ENCODE peak calls at places on chromosomes 7 and 10, in eight cellular contexts. Y is AG08396; I is EL; U is activated CD4-positive, alpha-beta T cell treated with anti-CD3 and anti-CD28 coated beads for 4 hours; E is AG09319; C is activated T-cell treated with anti-CD3 and anti-CD28 coated beads for 1 hour; G is CD4-positive, alpha-beta memory T cell; F is erythroblast. D is an unnamed sample.

GRCh38 chr7:151436446-151437162 is 3.3 kb downstream of the CRYGN start:
- DNase-seq in Y (peak), I (peak), U (no peak), E (no peak), C (no peak), G (no peak), F (no peak), D (no peak)

GRCh38 chr10:113029055-113029440 is 79.0 kb downstream of the TCF7L2 start:
- DNase-seq in Y (no peak), I (no peak), U (no peak), E (no peak), C (no peak), G (no peak), F (no peak), D (no peak)

GRCh38 chr7:12638851-12639467 is 48.5 kb upstream of the ARL4A start:
- DNase-seq in Y (no peak), I (peak), U (no peak), E (no peak), C (no peak), G (peak), F (peak), D (peak)

GRCh38 chr7:134660961-134661376 is 14.3 kb downstream of the BPGM start:
- DNase-seq in Y (peak), I (peak), U (no peak), E (peak), C (no peak), G (no peak), F (no peak), D (no peak)

GRCh38 chr10:21927601-21928000 is 75.9 kb downstream of the DNAJC1 start:
- DNase-seq in Y (no peak), I (peak), U (no peak), E (no peak), C (no peak), G (no peak), F (no peak), D (no peak)

GRCh38 chr10:1175956-1176565 is 119.9 kb downstream of the WDR37 start:
- DNase-seq in Y (no peak), I (no peak), U (no peak), E (no peak), C (no peak), G (no peak), F (no peak), D (no peak)

GRCh38 chr7:1557006-1557405 is 1.0 kb upstream of the TMEM184A start:
- DNase-seq in Y (peak), I (no peak), U (no peak), E (no peak), C (no peak), G (no peak), F (no peak), D (no peak)

GRCh38 chr7:102125127-102125561 is 161.5 kb upstream of the SH2B2 start:
- DNase-seq in Y (peak), I (peak), U (no peak), E (no peak), C (no peak), G (no peak), F (no peak), D (peak)

GRCh38 chr10:98295401-98295811 is 27.4 kb upstream of the LOXL4 start:
- DNase-seq in Y (no peak), I (no peak), U (no peak), E (no peak), C (no peak), G (no peak), F (no peak), D (no peak)

GRCh38 chr10:3054183-3054815 is 13.0 kb upstream of the PFKP start:
- DNase-seq in Y (no peak), I (no peak), U (no peak), E (no peak), C (no peak), G (no peak), F (no peak), D (no peak)

GRCh38 chr10:110739811-110740271 is 95.7 kb downstream of the RBM20 start:
- DNase-seq in Y (no peak), I (peak), U (peak), E (no peak), C (no peak), G (peak), F (no peak), D (no peak)

GRCh38 chr7:75866497-75867389 is 12.1 kb upstream of the RHBDD2 start:
- DNase-seq in Y (peak), I (peak), U (peak), E (peak), C (peak), G (peak), F (peak), D (peak)

D was measured in HTR-8/SVneo.